ENCODE peak calls at places on chromosomes 16 and 17, in five cellular contexts. Y, X, V, G and U are unnamed samples.
A peak's percentile ranks its signal among the peaks of the same experiment; 100 is the strongest.

GRCh38 chr16:69861276-69862030 is 89.7 kb upstream of the CLEC18A start:
- DNase-seq in G (no peak), V (no peak), X (peak; percentile 75), Y (no peak), U (no peak)

GRCh38 chr16:67516296-67517177 is 12.1 kb upstream of the RIPOR1 start:
- DNase-seq in X (peak; percentile 73), G (no peak), V (no peak), Y (no peak), U (peak; percentile 76)

GRCh38 chr16:59330030-59330670 is 596.0 kb upstream of the GOT2 start:
- DNase-seq in X (peak; percentile 7), G (no peak), Y (no peak), V (no peak), U (no peak)

GRCh38 chr16:1180772-1181714 is 28.1 kb downstream of the CACNA1H start:
- DNase-seq in G (no peak), Y (no peak), X (no peak), V (no peak), U (no peak)

GRCh38 chr17:1557355-1558095 is 5.1 kb downstream of the PITPNA start:
- DNase-seq in X (peak; percentile 37), G (no peak), V (no peak), Y (no peak), U (no peak)

GRCh38 chr16:46757339-46758050 is 9.4 kb upstream of the MYLK3 start:
- DNase-seq in Y (peak; percentile 30), G (no peak), V (peak; percentile 92), X (peak; percentile 7), U (no peak)

GRCh38 chr16:29023279-29024278 is 38.7 kb downstream of the LAT start:
- DNase-seq in G (no peak), V (no peak), Y (no peak), X (peak; percentile 31), U (no peak)

GRCh38 chr17:50469005-50469605 is 425 bp upstream of the CHAD start:
- DNase-seq in Y (no peak), V (peak; percentile 86), X (no peak), G (no peak), U (no peak)

GRCh38 chr17:29102741-29103181 is 59.8 kb downstream of the PIPOX start:
- DNase-seq in V (peak; percentile 80), G (no peak), X (no peak), Y (no peak), U (no peak)

GRCh38 chr16:87203060-87203656 is 114.0 kb downstream of the C16orf95 start:
- DNase-seq in V (peak; percentile 84), Y (peak; percentile 80), X (peak; percentile 77), G (no peak), U (peak; percentile 91)

GRCh38 chr17:8272421-8272820 is 16.0 kb upstream of the RANGRF start:
- DNase-seq in V (no peak), X (no peak), Y (no peak), G (no peak), U (no peak)

GRCh38 chr17:40912506-40913220 is 24.8 kb downstream of the KRT23 start:
- DNase-seq in Y (no peak), V (no peak), G (no peak), X (no peak), U (no peak)

GRCh38 chr17:42010898-42011516 is 6.2 kb downstream of the DNAJC7 start:
- DNase-seq in V (peak; percentile 64), X (peak; percentile 22), G (no peak), Y (peak; percentile 93), U (peak; percentile 76)

GRCh38 chr17:17206149-17206912 is at the start of gene PLD6:
- DNase-seq in X (peak; percentile 39), V (peak; percentile 96), G (peak; percentile 72), Y (peak; percentile 88), U (peak; percentile 93)

GRCh38 chr16:3004319-3004718 is 8.4 kb upstream of the CLDN9 start:
- DNase-seq in G (no peak), Y (no peak), X (no peak), V (no peak), U (no peak)

GRCh38 chr16:17273142-17273561 is 197.6 kb downstream of the XYLT1 start:
- DNase-seq in Y (no peak), X (peak; percentile 94), V (no peak), G (no peak), U (peak; percentile 48)

GRCh38 chr17:55731586-55732250 is 9.1 kb upstream of the TMEM100 start:
- DNase-seq in G (no peak), Y (peak; percentile 17), X (peak; percentile 36), V (no peak), U (no peak)

GRCh38 chr17:17833664-17834357 is 3.0 kb downstream of the SREBF1 start:
- DNase-seq in V (no peak), G (no peak), Y (no peak), X (no peak), U (no peak)

GRCh38 chr17:43574896-43575525 is 28.9 kb upstream of the ETV4 start:
- DNase-seq in Y (no peak), X (no peak), V (no peak), G (no peak), U (no peak)

GRCh38 chr16:28991687-28992086 is 6.8 kb downstream of the LAT start:
- DNase-seq in X (no peak), Y (no peak), G (no peak), V (no peak), U (no peak)

GRCh38 chr17:4503283-4504005 is 4.8 kb downstream of the SPNS2 start:
- DNase-seq in Y (no peak), X (no peak), V (no peak), G (no peak), U (no peak)

GRCh38 chr17:76397687-76398522 is 13.5 kb downstream of the SPHK1 start:
- DNase-seq in V (peak; percentile 92), X (peak; percentile 85), G (peak; percentile 30), Y (peak; percentile 80), U (peak; percentile 90)

GRCh38 chr16:68009157-68009735 is 6.5 kb downstream of the DPEP2NB start:
- DNase-seq in Y (peak; percentile 7), V (no peak), X (no peak), G (no peak), U (no peak)

GRCh38 chr17:4305224-4305623 is 41.4 kb upstream of the ANKFY1 start:
- DNase-seq in V (no peak), Y (no peak), G (no peak), X (peak; percentile 36), U (no peak)

GRCh38 chr16:66326995-66327513 is 39.4 kb upstream of the CDH5 start:
- DNase-seq in G (no peak), Y (peak; percentile 22), X (no peak), V (no peak), U (no peak)

GRCh38 chr16:79847101-79847500 is 246.6 kb upstream of the MAF start:
- DNase-seq in X (no peak), Y (no peak), V (no peak), G (no peak), U (no peak)

GRCh38 chr17:57499648-57500049 is 243.3 kb downstream of the MSI2 start:
- DNase-seq in V (peak; percentile 45), Y (peak; percentile 31), X (no peak), G (no peak), U (peak; percentile 38)

GRCh38 chr16:78608305-78608776 is 508.9 kb downstream of the WWOX start:
- DNase-seq in V (no peak), Y (no peak), G (no peak), X (no peak), U (no peak)

GRCh38 chr17:78291944-78292910 is 60.8 kb downstream of the TMEM235 start:
- DNase-seq in G (no peak), V (peak; percentile 57), Y (no peak), X (no peak), U (no peak)

GRCh38 chr16:57669476-57670162 is 1.5 kb downstream of the ADGRG3 start:
- DNase-seq in G (no peak), V (no peak), X (no peak), Y (no peak), U (no peak)

GRCh38 chr17:2138768-2139167 is 83.9 kb downstream of the HIC1 start:
- DNase-seq in Y (peak; percentile 20), X (no peak), V (peak; percentile 79), G (peak; percentile 42), U (no peak)

GRCh38 chr17:19470529-19471261 is 59.7 kb downstream of the RNF112 start:
- DNase-seq in X (peak; percentile 56), V (no peak), Y (no peak), G (no peak), U (no peak)

GRCh38 chr17:61580502-61580901 is 10.5 kb downstream of the NACA2 start:
- DNase-seq in G (no peak), V (no peak), X (no peak), Y (no peak), U (no peak)

GRCh38 chr17:69857412-69857835 is 217.6 kb upstream of the KCNJ16 start:
- DNase-seq in X (peak; percentile 95), V (no peak), G (no peak), Y (peak; percentile 52), U (peak; percentile 59)

GRCh38 chr16:50956637-50957036 is 194.4 kb downstream of the SALL1 start:
- DNase-seq in G (no peak), Y (no peak), V (no peak), X (no peak), U (no peak)

GRCh38 chr16:50961944-50962343 is 189.1 kb downstream of the SALL1 start:
- DNase-seq in G (no peak), X (no peak), Y (no peak), V (no peak), U (no peak)

GRCh38 chr16:50964491-50964890 is 186.6 kb downstream of the SALL1 start:
- DNase-seq in Y (no peak), G (no peak), V (no peak), X (no peak), U (no peak)

GRCh38 chr16:50955311-50955710 is 195.8 kb downstream of the SALL1 start:
- DNase-seq in X (no peak), G (no peak), Y (no peak), V (no peak), U (no peak)

GRCh38 chr16:50960517-50961202 is 190.4 kb downstream of the SALL1 start:
- DNase-seq in V (no peak), Y (no peak), X (no peak), G (no peak), U (no peak)
- TF ChIP-seq RCOR1 in V (no peak), Y (no peak), X (no peak), G (no peak), U (no peak)

GRCh38 chr16:83952940-83953795 is at the start of gene OSGIN1:
- DNase-seq in V (peak; percentile 88), X (peak; percentile 93), G (peak; percentile 25), Y (peak; percentile 96), U (peak; percentile 90)
- TF ChIP-seq SMC3 in V (no peak), X (no peak), G (no peak), Y (no peak), U (no peak)

GRCh38 chr16:88763502-88764053 is 21.4 kb downstream of the PIEZO1 start:
- DNase-seq in V (no peak), X (no peak), G (no peak), Y (peak; percentile 50), U (no peak)
- TF ChIP-seq RCOR1 in V (no peak), X (no peak), G (no peak), Y (peak; percentile 80), U (no peak)

GRCh38 chr17:74369665-74370490 is 2.6 kb downstream of the GPR142 start:
- DNase-seq in G (no peak), Y (no peak), V (no peak), X (no peak), U (no peak)

GRCh38 chr17:74372426-74372825 is 5.1 kb downstream of the GPR142 start:
- DNase-seq in G (no peak), Y (no peak), V (no peak), X (no peak), U (no peak)

GRCh38 chr17:74371653-74372147 is 4.4 kb downstream of the GPR142 start:
- DNase-seq in V (no peak), Y (no peak), X (no peak), G (no peak), U (no peak)

GRCh38 chr17:74374786-74375185 is 7.5 kb downstream of the GPR142 start:
- DNase-seq in G (no peak), Y (no peak), X (no peak), V (no peak), U (no peak)

GRCh38 chr17:74373838-74374606 is 6.7 kb downstream of the GPR142 start:
- DNase-seq in G (no peak), V (no peak), X (no peak), Y (no peak), U (no peak)
- TF ChIP-seq SMC3 in G (no peak), V (no peak), X (no peak), Y (no peak), U (no peak)